ENCODE peak calls at places on chromosomes 7 and 10, in six cellular contexts. X, H, N, V, D and I are unnamed samples.

GRCh38 chr7:100694196-100694745 is at the start of gene GIGYF1:
- DNase-seq in X (peak), H (peak), N (peak), V (peak), D (peak), I (peak)

GRCh38 chr7:68748934-68749695 is 849.2 kb upstream of the AUTS2 start:
- DNase-seq in X (no peak), H (no peak), N (no peak), V (no peak), D (no peak), I (no peak)

GRCh38 chr10:3873728-3874461 is 88.9 kb upstream of the KLF6 start:
- DNase-seq in X (no peak), H (peak), N (no peak), V (no peak), D (peak), I (peak)

GRCh38 chr7:99860281-99861127 is 16.3 kb downstream of the OR2AE1 start:
- DNase-seq in X (no peak), H (peak), N (peak), V (no peak), D (no peak), I (no peak)

GRCh38 chr10:25797888-25798429 is 136.1 kb upstream of the MYO3A start:
- DNase-seq in X (no peak), H (no peak), N (no peak), V (no peak), D (no peak), I (no peak)

GRCh38 chr7:54963155-54963554 is 55.7 kb upstream of the EGFR start:
- DNase-seq in X (no peak), H (no peak), N (no peak), V (no peak), D (no peak), I (no peak)

GRCh38 chr7:753190-753589 is 26.1 kb upstream of the PRKAR1B start:
- DNase-seq in X (no peak), H (no peak), N (no peak), V (no peak), D (no peak), I (no peak)

GRCh38 chr7:19181634-19182033 is 36.4 kb upstream of the FERD3L start:
- DNase-seq in X (no peak), H (peak), N (no peak), V (no peak), D (no peak), I (no peak)

GRCh38 chr10:84546609-84547008 is 218.2 kb downstream of the CCSER2 start:
- DNase-seq in X (no peak), H (no peak), N (no peak), V (no peak), D (no peak), I (no peak)

GRCh38 chr7:97004931-97005763 is at the start of gene DLX6:
- DNase-seq in X (peak), H (peak), N (peak), V (peak), D (peak), I (no peak)

GRCh38 chr10:7659560-7659959 is 7.2 kb downstream of the ITIH5 start:
- DNase-seq in X (no peak), H (no peak), N (no peak), V (no peak), D (no peak), I (no peak)

GRCh38 chr7:16743207-16743606 is 10.3 kb upstream of the TSPAN13 start:
- DNase-seq in X (no peak), H (peak), N (no peak), V (no peak), D (no peak), I (no peak)

GRCh38 chr10:71547841-71548493 is 151.2 kb downstream of the CDH23 start:
- DNase-seq in X (no peak), H (peak), N (no peak), V (no peak), D (no peak), I (no peak)

GRCh38 chr7:95824586-95824985 is 52.2 kb downstream of the DYNC1I1 start:
- DNase-seq in X (no peak), H (no peak), N (no peak), V (no peak), D (no peak), I (no peak)

GRCh38 chr10:46525177-46525823 is 31.2 kb downstream of the GPRIN2 start:
- DNase-seq in X (peak), H (peak), N (peak), V (no peak), D (no peak), I (no peak)

GRCh38 chr10:392705-393037 is 257.4 kb downstream of the ZMYND11 start:
- DNase-seq in X (no peak), H (no peak), N (no peak), V (no peak), D (no peak), I (no peak)

GRCh38 chr7:128863433-128863989 is 855 bp downstream of the ATP6V1F start:
- DNase-seq in X (peak), H (peak), N (peak), V (no peak), D (peak), I (peak)

GRCh38 chr10:116763440-116763839 is 21.1 kb upstream of the HSPA12A start:
- DNase-seq in X (no peak), H (no peak), N (no peak), V (no peak), D (no peak), I (no peak)

GRCh38 chr7:4113976-4114375 is 568.1 kb upstream of the FOXK1 start:
- DNase-seq in X (no peak), H (no peak), N (no peak), V (no peak), D (no peak), I (no peak)

GRCh38 chr10:96974348-96974747 is 142.2 kb downstream of the LCOR start:
- DNase-seq in X (no peak), H (peak), N (no peak), V (no peak), D (no peak), I (no peak)

GRCh38 chr10:133458021-133458709 is 4.4 kb downstream of the SCART1 start:
- DNase-seq in X (no peak), H (no peak), N (no peak), V (no peak), D (no peak), I (no peak)

GRCh38 chr7:95411036-95411435 is 14.9 kb upstream of the PON3 start:
- DNase-seq in X (no peak), H (peak), N (no peak), V (no peak), D (no peak), I (no peak)

GRCh38 chr10:6056411-6057135 is 5.6 kb downstream of the IL2RA start:
- DNase-seq in X (no peak), H (no peak), N (no peak), V (peak), D (no peak), I (no peak)

GRCh38 chr10:23406409-23406808 is 32.5 kb upstream of the OTUD1 start:
- DNase-seq in X (no peak), H (no peak), N (no peak), V (no peak), D (no peak), I (no peak)